ENCODE peak calls at places on chromosomes 11 and 22, in four cellular contexts. G is H1, K is stomach, Q is body of pancreas. L is an unnamed sample. For H3K4me1 and H3K9me3, the result is how much of the 10 kb centered on the place peaks cover.

GRCh38 chr11:85627998-85628770 is at the start of gene TMEM126B:
- DNase-seq in G (peak), K (peak), Q (peak), L (peak)

GRCh38 chr11:36292311-36292722 is 3.1 kb upstream of the COMMD9 start:
- DNase-seq in G (no peak), K (no peak), Q (no peak), L (no peak)

GRCh38 chr11:119828819-119829218 is 99.8 kb upstream of the NECTIN1 start:
- DNase-seq in G (no peak), K (no peak), Q (no peak), L (no peak)

GRCh38 chr11:61545921-61546320 is 35.0 kb downstream of the SYT7 start:
- DNase-seq in G (no peak), K (no peak), Q (no peak), L (no peak)

GRCh38 chr11:116078101-116078561 is 573.9 kb upstream of the CADM1 start:
- DNase-seq in G (no peak), K (no peak), Q (no peak), L (no peak)

GRCh38 chr11:71248251-71248570 is 4.2 kb downstream of the SHANK2 start:
- DNase-seq in G (no peak), K (no peak), Q (no peak), L (no peak)

GRCh38 chr22:32574957-32575893 is 100.6 kb downstream of the FBXO7 start:
- DNase-seq in G (no peak), K (no peak), Q (no peak), L (no peak)

GRCh38 chr22:27668828-27669797 is 132.4 kb downstream of the MN1 start:
- DNase-seq in G (no peak), K (no peak), Q (peak), L (peak)

GRCh38 chr11:32586576-32587190 is 3.1 kb downstream of the EIF3M start:
- DNase-seq in G (no peak), K (no peak), Q (no peak), L (no peak)

GRCh38 chr11:92841719-92842118 is 127.7 kb upstream of the MTNR1B start:
- DNase-seq in G (no peak), K (no peak), Q (no peak), L (no peak)

GRCh38 chr11:28581286-28582242 is 473.4 kb downstream of the METTL15 start:
- DNase-seq in G (no peak), K (no peak), Q (no peak), L (no peak)

GRCh38 chr11:126830216-126830615 is 170.4 kb downstream of the KIRREL3 start:
- DNase-seq in G (no peak), K (no peak), Q (no peak), L (no peak)

GRCh38 chr11:123608371-123608770 is 46.1 kb downstream of the SCN3B start:
- DNase-seq in G (no peak), K (no peak), Q (no peak), L (no peak)

GRCh38 chr11:3224730-3225098 is 6.1 kb upstream of the MRGPRG start:
- DNase-seq in G (no peak), K (no peak), Q (no peak), L (no peak)

GRCh38 chr11:68040957-68041591 is 2.2 kb downstream of the TCIRG1 start:
- DNase-seq in G (no peak), K (no peak), Q (peak), L (no peak)

GRCh38 chr11:125956371-125956770 is 10.5 kb downstream of the VSIG10L2 start:
- DNase-seq in G (no peak), K (no peak), Q (peak), L (no peak)

GRCh38 chr22:49555526-49555925 is 272.1 kb downstream of the BRD1 start:
- DNase-seq in G (no peak), K (no peak), Q (no peak), L (no peak)

GRCh38 chr11:74702383-74703007 is 28.7 kb downstream of the CHRDL2 start:
- DNase-seq in G (peak), K (peak), Q (peak), L (peak)

GRCh38 chr11:14411818-14412217 is 52.8 kb upstream of the RRAS2 start:
- DNase-seq in G (no peak), K (no peak), Q (peak), L (peak)

GRCh38 chr11:70631624-70632047 is 233.3 kb downstream of the CTTN start:
- DNase-seq in G (no peak), K (no peak), Q (no peak), L (no peak)

GRCh38 chr22:19478466-19479357 is at the start of gene UFD1:
- DNase-seq in G (no peak), K (peak), Q (peak), L (peak)

GRCh38 chr22:19852177-19852781 is 2.4 kb downstream of the GNB1L start:
- DNase-seq in G (no peak), K (no peak), Q (no peak), L (no peak)

GRCh38 chr22:31486951-31487350 is 2.7 kb downstream of the EIF4ENIF1 start:
- DNase-seq in G (no peak), K (no peak), Q (no peak), L (no peak)

GRCh38 chr11:31800398-31801265 is 10.5 kb downstream of the PAX6 start:
- DNase-seq in G (no peak), K (no peak), Q (no peak), L (no peak)

GRCh38 chr11:71060358-71060757 is 192.0 kb downstream of the SHANK2 start:
- DNase-seq in G (no peak), K (no peak), Q (no peak), L (no peak)

GRCh38 chr22:43320943-43321900 is 21.9 kb downstream of the SCUBE1 start:
- DNase-seq in G (no peak), K (no peak), Q (no peak), L (no peak)

GRCh38 chr22:41976961-41977566 is 7.8 kb downstream of the SEPTIN3 start:
- DNase-seq in G (no peak), K (no peak), Q (no peak), L (no peak)

GRCh38 chr11:32006799-32007388 is 84.0 kb upstream of the RCN1 start:
- DNase-seq in G (no peak), K (no peak), Q (peak), L (no peak)

GRCh38 chr11:65636108-65636809 is 1.6 kb upstream of the SIPA1 start:
- DNase-seq in G (no peak), K (no peak), Q (no peak), L (no peak)

GRCh38 chr11:130636672-130637463 is 188.4 kb downstream of the ADAMTS15 start:
- DNase-seq in G (no peak), K (no peak), Q (no peak), L (no peak)

GRCh38 chr22:36765943-36766450 is 9.9 kb downstream of the IFT27 start:
- DNase-seq in G (no peak), K (no peak), Q (no peak), L (no peak)

GRCh38 chr22:44859641-44860040 is 107.3 kb downstream of the ARHGAP8 start:
- DNase-seq in G (no peak), K (no peak), Q (no peak), L (no peak)

GRCh38 chr11:73344191-73344607 is 32.0 kb upstream of the RELT start:
- DNase-seq in G (no peak), K (no peak), Q (no peak), L (no peak)

GRCh38 chr11:61120865-61121831 is 18.9 kb downstream of the CD5 start:
- DNase-seq in G (no peak), K (peak), Q (peak), L (no peak)

GRCh38 chr11:1506981-1507380 is 20.4 kb upstream of the MOB2 start:
- DNase-seq in G (no peak), K (no peak), Q (no peak), L (no peak)
- H3K4me1 ChIP-seq in G (under half), K (half or more), Q (under half), L (half or more)

GRCh38 chr11:101267654-101268053 is 138.0 kb upstream of the PGR start:
- DNase-seq in G (no peak), K (no peak), Q (no peak), L (no peak)
- H3K9me3 ChIP-seq in G (under half), K (under half), Q (under half), L (under half)

DNA sequence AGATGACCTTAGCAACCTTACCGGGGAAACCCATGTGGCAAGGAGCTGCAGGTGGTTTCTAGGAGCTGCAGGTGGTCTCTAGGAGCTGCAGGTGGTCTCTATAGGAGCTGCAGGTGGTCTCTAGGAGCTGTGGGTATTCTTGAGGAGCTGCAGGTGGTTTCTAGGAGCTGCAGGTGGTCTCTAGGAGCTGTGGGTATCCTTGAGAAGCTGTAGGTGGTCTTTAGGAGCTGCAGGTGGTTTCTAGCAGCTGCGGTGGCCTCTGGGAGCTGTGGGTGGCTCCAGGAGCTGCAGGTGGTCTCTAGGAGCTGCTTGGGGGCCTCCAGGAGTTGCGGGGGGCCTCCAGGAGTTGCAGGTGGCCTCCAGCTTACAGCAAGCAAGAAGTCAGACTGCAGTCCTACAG is 997.5 kb downstream of the TBC1D22A start:
- DNase-seq in G (no peak), K (no peak), Q (no peak), L (no peak)
- TF ChIP-seq POLR2A in G (no peak), K (no peak), Q (no peak), L (no peak)

GRCh38 chr22:23231471-23232093 is 51.3 kb downstream of the BCR start:
- DNase-seq in G (no peak), K (no peak), Q (no peak), L (no peak)
- H3K4me1 ChIP-seq in G (under half), K (half or more), Q (under half), L (under half)

GRCh38 chr11:100673063-100673462 is 14.0 kb upstream of the ARHGAP42 start:
- DNase-seq in G (no peak), K (no peak), Q (no peak), L (no peak)

GRCh38 chr11:100671471-100671870 is 15.6 kb upstream of the ARHGAP42 start:
- DNase-seq in G (no peak), K (no peak), Q (no peak), L (no peak)

GRCh38 chr11:100667449-100667848 is 19.6 kb upstream of the ARHGAP42 start:
- DNase-seq in G (no peak), K (no peak), Q (no peak), L (no peak)

GRCh38 chr11:100672483-100673038 is 14.5 kb upstream of the ARHGAP42 start:
- DNase-seq in G (no peak), K (no peak), Q (no peak), L (no peak)

DNA sequence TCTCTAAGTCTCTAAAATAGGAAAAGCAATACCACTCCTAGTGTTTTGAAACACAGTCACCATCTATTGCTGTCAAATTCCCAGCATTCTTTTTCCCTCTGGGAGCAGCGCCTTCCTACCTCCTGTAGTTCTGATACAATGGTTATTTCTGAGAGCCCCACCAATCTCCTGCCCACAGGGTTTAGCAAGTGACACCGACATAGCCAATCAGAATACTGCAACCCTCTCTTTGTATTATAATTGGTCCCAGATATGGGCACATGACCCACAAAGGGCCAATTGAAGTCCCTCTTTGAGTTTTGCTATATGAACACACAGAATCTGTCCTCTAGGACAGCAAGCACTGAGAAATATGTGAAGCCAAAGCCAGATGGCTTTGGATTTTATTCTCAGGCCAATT is 16.9 kb upstream of the ARHGAP42 start:
- DNase-seq in G (no peak), K (no peak), Q (no peak), L (no peak)
- H3K9me3 ChIP-seq in G (under half), K (under half), Q (under half), L (under half)